ENCODE peak calls at places on chromosome 7, in eight cellular contexts. S, W, F, O, Q, J, N and V are unnamed samples.

GRCh38 chr7:2605608-2606538 is 25.9 kb upstream of the TTYH3 start:
- DNase-seq in J (no peak), F (no peak), N (no peak), Q (no peak), S (no peak), W (no peak), O (no peak), V (no peak)

GRCh38 chr7:317643-318405 is 27.9 kb downstream of the FOXL3 start:
- DNase-seq in W (no peak), S (no peak), F (no peak), J (no peak), N (no peak), O (no peak), Q (no peak), V (no peak)

GRCh38 chr7:74032624-74033371 is 4.8 kb downstream of the ELN start:
- DNase-seq in J (no peak), Q (no peak), O (no peak), N (no peak), S (no peak), F (no peak), W (no peak), V (no peak)

GRCh38 chr7:134444198-134444960 is 14.5 kb downstream of the AKR1B1 start:
- DNase-seq in O (no peak), Q (no peak), N (no peak), J (no peak), S (no peak), F (no peak), W (no peak), V (no peak)

GRCh38 chr7:15049157-15049556 is 146.6 kb upstream of the DGKB start:
- DNase-seq in W (no peak), J (no peak), N (no peak), S (no peak), F (no peak), Q (no peak), O (no peak), V (no peak)

GRCh38 chr7:66778201-66778600 is 37.7 kb downstream of the RABGEF1 start:
- DNase-seq in W (no peak), J (no peak), Q (no peak), N (no peak), S (no peak), F (no peak), O (no peak), V (no peak)

GRCh38 chr7:119270644-119271043 is 1002.3 kb upstream of the KCND2 start:
- DNase-seq in N (no peak), W (no peak), F (no peak), Q (no peak), S (no peak), J (no peak), O (no peak), V (no peak)

GRCh38 chr7:84271550-84271949 is 77.0 kb upstream of the SEMA3A start:
- DNase-seq in N (no peak), J (no peak), W (no peak), F (no peak), Q (no peak), S (no peak), O (no peak), V (no peak)

GRCh38 chr7:133484135-133484534 is 231.3 kb downstream of the EXOC4 start:
- DNase-seq in F (peak), O (no peak), S (peak), Q (peak), W (peak), J (no peak), N (no peak), V (no peak)

GRCh38 chr7:108086962-108087361 is 43.2 kb downstream of the LAMB4 start:
- DNase-seq in J (no peak), F (no peak), N (no peak), O (no peak), S (no peak), W (no peak), Q (no peak), V (no peak)

GRCh38 chr7:156612930-156613329 is 27.6 kb upstream of the RNF32 start:
- DNase-seq in Q (peak), O (no peak), N (no peak), F (peak), S (peak), W (peak), J (peak), V (no peak)

GRCh38 chr7:17640730-17641377 is 299.4 kb downstream of the SNX13 start:
- DNase-seq in F (peak), J (peak), Q (peak), N (no peak), W (no peak), S (peak), O (peak), V (peak)

GRCh38 chr7:44066494-44067063 is 1.2 kb upstream of the PGAM2 start:
- DNase-seq in W (no peak), J (no peak), N (no peak), F (no peak), S (no peak), O (no peak), Q (no peak), V (no peak)

GRCh38 chr7:138889566-138889965 is 91.6 kb upstream of the ATP6V0A4 start:
- DNase-seq in F (no peak), Q (peak), S (peak), J (no peak), N (no peak), W (no peak), O (no peak), V (no peak)

GRCh38 chr7:80614911-80615310 is 23.5 kb upstream of the CD36 start:
- DNase-seq in W (no peak), S (no peak), O (no peak), J (no peak), N (no peak), F (no peak), Q (peak), V (no peak)

GRCh38 chr7:102395620-102395957 is 574 bp upstream of the PRKRIP1 start:
- DNase-seq in J (no peak), Q (peak), O (no peak), S (no peak), W (no peak), N (no peak), F (no peak), V (peak)

GRCh38 chr7:12031638-12032037 is 179.5 kb upstream of the TMEM106B start:
- DNase-seq in Q (peak), S (peak), J (no peak), N (no peak), W (no peak), F (no peak), O (no peak), V (peak)

GRCh38 chr7:127890726-127891125 is 140.5 kb downstream of the LRRC4 start:
- DNase-seq in W (no peak), J (no peak), Q (no peak), N (no peak), O (no peak), F (no peak), S (no peak), V (no peak)

GRCh38 chr7:94274828-94275227 is 119.9 kb upstream of the COL1A2 start:
- DNase-seq in O (no peak), F (no peak), J (no peak), Q (peak), W (no peak), N (no peak), S (no peak), V (no peak)

GRCh38 chr7:127251458-127252379 is 1.0 kb downstream of the GRM8 start:
- DNase-seq in Q (peak), O (peak), J (no peak), F (peak), N (no peak), W (no peak), S (peak), V (peak)

GRCh38 chr7:104793066-104793465 is 220.9 kb upstream of the KMT2E start:
- DNase-seq in N (no peak), F (no peak), W (no peak), Q (no peak), O (no peak), J (no peak), S (peak), V (no peak)

GRCh38 chr7:89029864-89030263 is 234.3 kb upstream of the TEX47 start:
- DNase-seq in S (peak), Q (peak), W (no peak), O (no peak), N (no peak), F (no peak), J (no peak), V (no peak)

GRCh38 chr7:101231644-101232043 is 6.0 kb downstream of the CLDN15 start:
- DNase-seq in N (no peak), Q (no peak), J (no peak), F (no peak), S (no peak), O (no peak), W (no peak), V (peak)

GRCh38 chr7:71236488-71237179 is 104.7 kb downstream of the GALNT17 start:
- DNase-seq in F (no peak), O (no peak), S (no peak), Q (no peak), W (no peak), J (no peak), N (no peak), V (no peak)